ENCODE peak calls at places on chromosomes 16 and 17, in eight cellular contexts. One of them, this sample, is unnamed.

GRCh38 chr17:58536541-58536940 is 22.1 kb upstream of the MTMR4 start:
- DNase-seq in AG09309: no peak
- DNase-seq in dorsolateral prefrontal cortex: no peak
- DNase-seq in right cardiac atrium: no peak
- DNase-seq in fibroblast of mammary gland: no peak
- DNase-seq in MM.1S: no peak
- DNase-seq in tibial artery: no peak
- DNase-seq in lower leg skin: no peak
- DNase-seq in this sample: no peak

GRCh38 chr17:14355556-14355955 is 54.7 kb downstream of the HS3ST3B1 start:
- DNase-seq in AG09309: no peak
- DNase-seq in dorsolateral prefrontal cortex: no peak
- DNase-seq in right cardiac atrium: no peak
- DNase-seq in fibroblast of mammary gland: no peak
- DNase-seq in MM.1S: no peak
- DNase-seq in tibial artery: no peak
- DNase-seq in lower leg skin: no peak
- DNase-seq in this sample: no peak

GRCh38 chr16:26911436-26911835 is 155.3 kb upstream of the C16orf82 start:
- DNase-seq in AG09309: no peak
- DNase-seq in dorsolateral prefrontal cortex: no peak
- DNase-seq in right cardiac atrium: no peak
- DNase-seq in fibroblast of mammary gland: no peak
- DNase-seq in MM.1S: no peak
- DNase-seq in tibial artery: no peak
- DNase-seq in lower leg skin: no peak
- DNase-seq in this sample: no peak

GRCh38 chr17:307741-308507 is 44.7 kb downstream of the RPH3AL start:
- DNase-seq in AG09309: no peak
- DNase-seq in dorsolateral prefrontal cortex: peak
- DNase-seq in right cardiac atrium: peak
- DNase-seq in fibroblast of mammary gland: no peak
- DNase-seq in MM.1S: no peak
- DNase-seq in tibial artery: no peak
- DNase-seq in lower leg skin: no peak
- DNase-seq in this sample: no peak

GRCh38 chr17:44071772-44072171 is 1.2 kb downstream of the G6PC3 start:
- DNase-seq in AG09309: no peak
- DNase-seq in dorsolateral prefrontal cortex: no peak
- DNase-seq in right cardiac atrium: no peak
- DNase-seq in fibroblast of mammary gland: no peak
- DNase-seq in MM.1S: no peak
- DNase-seq in tibial artery: no peak
- DNase-seq in lower leg skin: peak
- DNase-seq in this sample: no peak

GRCh38 chr17:34386343-34386924 is 23.4 kb upstream of the CCL1 start:
- DNase-seq in AG09309: no peak
- DNase-seq in dorsolateral prefrontal cortex: no peak
- DNase-seq in right cardiac atrium: no peak
- DNase-seq in fibroblast of mammary gland: no peak
- DNase-seq in MM.1S: no peak
- DNase-seq in tibial artery: no peak
- DNase-seq in lower leg skin: no peak
- DNase-seq in this sample: no peak

GRCh38 chr16:30829130-30830071 is 42.4 kb upstream of the ZNF629 start:
- DNase-seq in AG09309: no peak
- DNase-seq in dorsolateral prefrontal cortex: no peak
- DNase-seq in right cardiac atrium: no peak
- DNase-seq in fibroblast of mammary gland: no peak
- DNase-seq in MM.1S: no peak
- DNase-seq in tibial artery: peak
- DNase-seq in lower leg skin: no peak
- DNase-seq in this sample: no peak

GRCh38 chr16:25258856-25259179 is 1.2 kb upstream of the ZKSCAN2 start:
- DNase-seq in AG09309: no peak
- DNase-seq in dorsolateral prefrontal cortex: no peak
- DNase-seq in right cardiac atrium: no peak
- DNase-seq in fibroblast of mammary gland: no peak
- DNase-seq in MM.1S: no peak
- DNase-seq in tibial artery: no peak
- DNase-seq in lower leg skin: no peak
- DNase-seq in this sample: no peak

GRCh38 chr17:39659286-39660010 is 5.7 kb upstream of the TCAP start:
- DNase-seq in AG09309: no peak
- DNase-seq in dorsolateral prefrontal cortex: no peak
- DNase-seq in right cardiac atrium: no peak
- DNase-seq in fibroblast of mammary gland: no peak
- DNase-seq in MM.1S: no peak
- DNase-seq in tibial artery: no peak
- DNase-seq in lower leg skin: no peak
- DNase-seq in this sample: no peak

GRCh38 chr17:39660397-39661043 is 4.6 kb upstream of the TCAP start:
- DNase-seq in AG09309: no peak
- DNase-seq in dorsolateral prefrontal cortex: no peak
- DNase-seq in right cardiac atrium: no peak
- DNase-seq in fibroblast of mammary gland: no peak
- DNase-seq in MM.1S: no peak
- DNase-seq in tibial artery: no peak
- DNase-seq in lower leg skin: no peak
- DNase-seq in this sample: no peak

GRCh38 chr17:39658760-39659159 is 6.4 kb upstream of the TCAP start:
- DNase-seq in AG09309: no peak
- DNase-seq in dorsolateral prefrontal cortex: no peak
- DNase-seq in right cardiac atrium: no peak
- DNase-seq in fibroblast of mammary gland: no peak
- DNase-seq in MM.1S: no peak
- DNase-seq in tibial artery: no peak
- DNase-seq in lower leg skin: no peak
- DNase-seq in this sample: no peak

GRCh38 chr17:39661044-39661406 is 4.1 kb upstream of the TCAP start:
- DNase-seq in AG09309: no peak
- DNase-seq in dorsolateral prefrontal cortex: no peak
- DNase-seq in right cardiac atrium: no peak
- DNase-seq in fibroblast of mammary gland: no peak
- DNase-seq in MM.1S: no peak
- DNase-seq in tibial artery: no peak
- DNase-seq in lower leg skin: no peak
- DNase-seq in this sample: no peak

DNA sequence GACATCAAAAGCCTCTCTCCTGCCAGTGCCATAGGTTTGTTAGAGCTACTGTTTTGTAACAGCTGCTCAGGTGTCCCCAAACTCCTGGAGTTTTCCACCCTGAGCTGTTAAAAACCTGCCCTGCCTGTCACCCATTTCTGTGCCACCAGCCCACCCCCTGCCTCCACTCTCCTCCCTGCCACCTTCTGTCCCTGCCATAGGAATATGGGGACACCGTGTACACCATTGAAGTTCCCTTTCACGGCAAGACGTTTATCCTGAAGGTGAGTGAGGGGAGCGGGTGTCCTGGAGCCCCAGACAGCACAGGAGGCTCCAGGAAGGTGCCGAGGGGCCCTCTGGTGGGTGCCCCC is 5.2 kb upstream of the TCAP start:
- DNase-seq in AG09309: no peak
- DNase-seq in dorsolateral prefrontal cortex: no peak
- DNase-seq in right cardiac atrium: no peak
- DNase-seq in fibroblast of mammary gland: no peak
- DNase-seq in MM.1S: no peak
- DNase-seq in tibial artery: no peak
- DNase-seq in lower leg skin: no peak
- DNase-seq in this sample: no peak
- H3K4me3 ChIP-seq in AG09309: no peak
- H3K4me3 ChIP-seq in dorsolateral prefrontal cortex: no peak
- H3K4me3 ChIP-seq in right cardiac atrium: no peak
- H3K4me3 ChIP-seq in fibroblast of mammary gland: no peak
- H3K4me3 ChIP-seq in MM.1S: no peak
- H3K4me3 ChIP-seq in tibial artery: no peak
- H3K4me3 ChIP-seq in lower leg skin: no peak
- H3K4me3 ChIP-seq in this sample: no peak

GRCh38 chr17:48909796-48910195 is 1.6 kb downstream of the UBE2Z start:
- DNase-seq in AG09309: no peak
- DNase-seq in dorsolateral prefrontal cortex: no peak
- DNase-seq in right cardiac atrium: no peak
- DNase-seq in fibroblast of mammary gland: no peak
- DNase-seq in MM.1S: no peak
- DNase-seq in tibial artery: no peak
- DNase-seq in lower leg skin: no peak
- DNase-seq in this sample: no peak

GRCh38 chr17:48912476-48912875 is 4.3 kb downstream of the UBE2Z start:
- DNase-seq in AG09309: no peak
- DNase-seq in dorsolateral prefrontal cortex: no peak
- DNase-seq in right cardiac atrium: no peak
- DNase-seq in fibroblast of mammary gland: peak
- DNase-seq in MM.1S: no peak
- DNase-seq in tibial artery: no peak
- DNase-seq in lower leg skin: no peak
- DNase-seq in this sample: no peak

GRCh38 chr17:48910370-48910769 is 2.2 kb downstream of the UBE2Z start:
- DNase-seq in AG09309: no peak
- DNase-seq in dorsolateral prefrontal cortex: no peak
- DNase-seq in right cardiac atrium: no peak
- DNase-seq in fibroblast of mammary gland: no peak
- DNase-seq in MM.1S: no peak
- DNase-seq in tibial artery: no peak
- DNase-seq in lower leg skin: no peak
- DNase-seq in this sample: no peak

DNA sequence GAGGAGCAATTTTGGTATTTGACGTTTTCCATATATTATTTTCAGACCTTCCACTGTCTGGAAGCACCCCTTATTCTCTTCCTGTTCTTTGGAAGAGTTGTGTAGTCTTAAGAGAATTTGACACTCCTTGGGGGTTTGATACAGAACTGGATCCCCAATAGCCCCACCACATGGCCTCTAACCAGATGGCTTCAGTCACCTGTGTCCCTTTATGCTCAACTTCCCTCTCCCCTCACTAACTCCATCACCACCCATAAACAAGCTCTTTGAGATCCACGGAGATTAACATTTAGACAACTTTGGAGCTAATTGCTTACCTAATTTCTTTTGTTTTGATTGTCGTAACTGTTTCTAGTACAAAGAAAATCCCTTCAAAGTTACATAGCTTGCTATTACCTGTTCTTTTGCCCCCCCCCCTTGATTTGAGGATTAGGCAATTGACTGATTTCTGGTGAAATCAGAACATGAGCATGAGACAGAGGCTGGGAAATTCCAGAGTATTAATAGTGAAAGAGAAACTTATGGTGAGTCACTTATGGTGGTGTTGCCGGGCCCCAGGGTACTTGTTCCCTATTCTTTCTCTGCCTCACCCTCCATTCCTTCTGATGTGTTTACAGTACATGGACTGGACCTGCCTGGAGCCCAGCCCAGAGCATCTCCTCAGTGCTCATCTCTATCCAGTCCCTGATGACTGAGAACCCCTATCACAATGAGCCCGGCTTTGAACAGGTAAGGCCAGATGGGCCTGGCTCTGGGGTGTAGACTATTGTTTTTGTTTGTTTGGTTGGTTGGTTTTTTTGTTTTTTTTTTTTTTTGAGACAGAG is 7.5 kb downstream of the UBE2Z start:
- DNase-seq in AG09309: peak
- DNase-seq in dorsolateral prefrontal cortex: no peak
- DNase-seq in right cardiac atrium: no peak
- DNase-seq in fibroblast of mammary gland: peak
- DNase-seq in MM.1S: peak
- DNase-seq in tibial artery: no peak
- DNase-seq in lower leg skin: peak
- DNase-seq in this sample: peak
- H3K4me3 ChIP-seq in AG09309: no peak
- H3K4me3 ChIP-seq in dorsolateral prefrontal cortex: no peak
- H3K4me3 ChIP-seq in right cardiac atrium: no peak
- H3K4me3 ChIP-seq in fibroblast of mammary gland: no peak
- H3K4me3 ChIP-seq in MM.1S: no peak
- H3K4me3 ChIP-seq in tibial artery: no peak
- H3K4me3 ChIP-seq in lower leg skin: no peak
- H3K4me3 ChIP-seq in this sample: no peak

DNA sequence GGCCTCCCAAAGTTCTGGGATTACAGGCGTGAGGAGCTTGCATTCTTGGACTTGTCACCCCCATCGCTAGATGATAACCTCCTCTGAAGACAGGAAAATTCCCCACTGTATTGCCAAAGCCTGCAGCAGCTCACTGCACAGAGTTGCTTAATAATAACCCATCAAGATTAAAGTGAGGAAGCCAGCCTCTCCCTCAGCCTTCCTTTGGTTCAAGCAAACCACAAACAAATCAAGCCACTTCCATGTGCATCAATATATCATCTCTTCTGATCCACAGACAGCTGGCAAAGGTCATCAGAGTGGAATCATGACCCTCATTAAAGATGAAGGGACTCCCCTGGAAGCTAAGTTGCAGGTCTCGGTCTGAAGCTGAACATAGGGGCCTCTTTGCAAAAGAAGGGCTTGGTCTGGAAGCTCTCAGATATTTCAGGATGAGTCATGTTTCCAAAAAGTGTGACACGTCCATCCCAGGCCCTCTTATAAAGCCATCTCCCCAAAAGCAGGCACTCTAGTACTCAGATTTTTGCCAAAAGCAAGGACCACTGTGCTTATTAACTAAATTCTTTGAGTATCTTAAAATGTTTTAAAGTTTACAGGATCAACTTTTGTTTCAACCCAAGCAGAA is 4.8 kb downstream of the EMP2 start:
- DNase-seq in AG09309: no peak
- DNase-seq in dorsolateral prefrontal cortex: no peak
- DNase-seq in right cardiac atrium: no peak
- DNase-seq in fibroblast of mammary gland: peak
- DNase-seq in MM.1S: no peak
- DNase-seq in tibial artery: no peak
- DNase-seq in lower leg skin: no peak
- DNase-seq in this sample: peak
- H3K4me3 ChIP-seq in AG09309: no peak
- H3K4me3 ChIP-seq in dorsolateral prefrontal cortex: no peak
- H3K4me3 ChIP-seq in right cardiac atrium: no peak
- H3K4me3 ChIP-seq in fibroblast of mammary gland: no peak
- H3K4me3 ChIP-seq in MM.1S: no peak
- H3K4me3 ChIP-seq in tibial artery: no peak
- H3K4me3 ChIP-seq in lower leg skin: no peak
- H3K4me3 ChIP-seq in this sample: no peak

GRCh38 chr17:8081876-8082275 is 5.6 kb downstream of the ALOX12B start:
- DNase-seq in AG09309: no peak
- DNase-seq in dorsolateral prefrontal cortex: no peak
- DNase-seq in right cardiac atrium: no peak
- DNase-seq in fibroblast of mammary gland: no peak
- DNase-seq in MM.1S: no peak
- DNase-seq in tibial artery: no peak
- DNase-seq in lower leg skin: no peak
- DNase-seq in this sample: no peak

GRCh38 chr17:8087075-8087941 is at the start of gene ALOX12B:
- DNase-seq in AG09309: no peak
- DNase-seq in dorsolateral prefrontal cortex: no peak
- DNase-seq in right cardiac atrium: no peak
- DNase-seq in fibroblast of mammary gland: no peak
- DNase-seq in MM.1S: no peak
- DNase-seq in tibial artery: no peak
- DNase-seq in lower leg skin: no peak
- DNase-seq in this sample: no peak

GRCh38 chr17:8082312-8082711 is 5.2 kb downstream of the ALOX12B start:
- DNase-seq in AG09309: no peak
- DNase-seq in dorsolateral prefrontal cortex: no peak
- DNase-seq in right cardiac atrium: no peak
- DNase-seq in fibroblast of mammary gland: no peak
- DNase-seq in MM.1S: no peak
- DNase-seq in tibial artery: no peak
- DNase-seq in lower leg skin: no peak
- DNase-seq in this sample: no peak

GRCh38 chr17:8080799-8081219 is 6.7 kb downstream of the ALOX12B start:
- DNase-seq in AG09309: no peak
- DNase-seq in dorsolateral prefrontal cortex: no peak
- DNase-seq in right cardiac atrium: no peak
- DNase-seq in fibroblast of mammary gland: no peak
- DNase-seq in MM.1S: no peak
- DNase-seq in tibial artery: no peak
- DNase-seq in lower leg skin: no peak
- DNase-seq in this sample: no peak

GRCh38 chr17:8084250-8084649 is 3.3 kb downstream of the ALOX12B start:
- DNase-seq in AG09309: no peak
- DNase-seq in dorsolateral prefrontal cortex: no peak
- DNase-seq in right cardiac atrium: no peak
- DNase-seq in fibroblast of mammary gland: no peak
- DNase-seq in MM.1S: no peak
- DNase-seq in tibial artery: no peak
- DNase-seq in lower leg skin: no peak
- DNase-seq in this sample: no peak
- H3K4me3 ChIP-seq in AG09309: no peak
- H3K4me3 ChIP-seq in dorsolateral prefrontal cortex: no peak
- H3K4me3 ChIP-seq in right cardiac atrium: no peak
- H3K4me3 ChIP-seq in fibroblast of mammary gland: no peak
- H3K4me3 ChIP-seq in MM.1S: no peak
- H3K4me3 ChIP-seq in tibial artery: no peak
- H3K4me3 ChIP-seq in lower leg skin: no peak
- H3K4me3 ChIP-seq in this sample: no peak